ENCODE peak calls at places on chromosomes 1 and 21, in six cellular contexts. One of them, this sample, is unnamed.
A peak's percentile ranks its signal among the peaks of the same experiment; 100 is the strongest.

GRCh38 chr1:89842547-89843278 is 21.9 kb downstream of the LRRC8D start:
- DNase-seq in CD8-positive, alpha-beta T cell: no peak
- DNase-seq in fibroblast of lung: peak; percentile 63
- DNase-seq in fibroblast of mammary gland: peak; percentile 27
- DNase-seq in astrocyte of the cerebellum: no peak
- DNase-seq in heart left ventricle: no peak
- DNase-seq in this sample: peak; percentile 55

GRCh38 chr1:81850495-81850894 is 49.8 kb downstream of the ADGRL2 start:
- DNase-seq in CD8-positive, alpha-beta T cell: no peak
- DNase-seq in fibroblast of lung: no peak
- DNase-seq in fibroblast of mammary gland: no peak
- DNase-seq in astrocyte of the cerebellum: no peak
- DNase-seq in heart left ventricle: no peak
- DNase-seq in this sample: no peak

GRCh38 chr1:78854556-78854955 is 152.0 kb downstream of the ADGRL4 start:
- DNase-seq in CD8-positive, alpha-beta T cell: no peak
- DNase-seq in fibroblast of lung: no peak
- DNase-seq in fibroblast of mammary gland: no peak
- DNase-seq in astrocyte of the cerebellum: no peak
- DNase-seq in heart left ventricle: no peak
- DNase-seq in this sample: no peak

GRCh38 chr1:199041173-199041914 is 402.5 kb downstream of the PTPRC start:
- DNase-seq in CD8-positive, alpha-beta T cell: no peak
- DNase-seq in fibroblast of lung: no peak
- DNase-seq in fibroblast of mammary gland: no peak
- DNase-seq in astrocyte of the cerebellum: no peak
- DNase-seq in heart left ventricle: no peak
- DNase-seq in this sample: no peak

GRCh38 chr1:206105612-206106011 is 11.6 kb downstream of the AVPR1B start:
- DNase-seq in CD8-positive, alpha-beta T cell: no peak
- DNase-seq in fibroblast of lung: no peak
- DNase-seq in fibroblast of mammary gland: no peak
- DNase-seq in astrocyte of the cerebellum: no peak
- DNase-seq in heart left ventricle: no peak
- DNase-seq in this sample: no peak

GRCh38 chr1:173532237-173532636 is 55.1 kb downstream of the PRDX6 start:
- DNase-seq in CD8-positive, alpha-beta T cell: no peak
- DNase-seq in fibroblast of lung: peak; percentile 27
- DNase-seq in fibroblast of mammary gland: no peak
- DNase-seq in astrocyte of the cerebellum: no peak
- DNase-seq in heart left ventricle: no peak
- DNase-seq in this sample: peak; percentile 40

GRCh38 chr1:160576430-160576829 is 2.9 kb downstream of the CD84 start:
- DNase-seq in CD8-positive, alpha-beta T cell: no peak
- DNase-seq in fibroblast of lung: no peak
- DNase-seq in fibroblast of mammary gland: no peak
- DNase-seq in astrocyte of the cerebellum: no peak
- DNase-seq in heart left ventricle: no peak
- DNase-seq in this sample: no peak

GRCh38 chr1:89870998-89871397 is 50.2 kb downstream of the LRRC8D start:
- DNase-seq in CD8-positive, alpha-beta T cell: no peak
- DNase-seq in fibroblast of lung: no peak
- DNase-seq in fibroblast of mammary gland: no peak
- DNase-seq in astrocyte of the cerebellum: no peak
- DNase-seq in heart left ventricle: no peak
- DNase-seq in this sample: no peak

GRCh38 chr1:184253921-184254320 is 132.9 kb upstream of the C1orf21 start:
- DNase-seq in CD8-positive, alpha-beta T cell: no peak
- DNase-seq in fibroblast of lung: no peak
- DNase-seq in fibroblast of mammary gland: no peak
- DNase-seq in astrocyte of the cerebellum: no peak
- DNase-seq in heart left ventricle: no peak
- DNase-seq in this sample: no peak

GRCh38 chr1:206691604-206692003 is 6.9 kb downstream of the MAPKAPK2 start:
- DNase-seq in CD8-positive, alpha-beta T cell: no peak
- DNase-seq in fibroblast of lung: peak; percentile 35
- DNase-seq in fibroblast of mammary gland: peak; percentile 65
- DNase-seq in astrocyte of the cerebellum: no peak
- DNase-seq in heart left ventricle: no peak
- DNase-seq in this sample: no peak

GRCh38 chr1:175734642-175735041 is 8.8 kb downstream of the TNR start:
- DNase-seq in CD8-positive, alpha-beta T cell: no peak
- DNase-seq in fibroblast of lung: no peak
- DNase-seq in fibroblast of mammary gland: no peak
- DNase-seq in astrocyte of the cerebellum: no peak
- DNase-seq in heart left ventricle: no peak
- DNase-seq in this sample: no peak

GRCh38 chr1:99685516-99686180 is 39.7 kb downstream of the PALMD start:
- DNase-seq in CD8-positive, alpha-beta T cell: no peak
- DNase-seq in fibroblast of lung: peak; percentile 98
- DNase-seq in fibroblast of mammary gland: peak; percentile 88
- DNase-seq in astrocyte of the cerebellum: peak; percentile 63
- DNase-seq in heart left ventricle: peak; percentile 81
- DNase-seq in this sample: peak; percentile 90

GRCh38 chr1:23648576-23648975 is 43.0 kb upstream of the RPL11 start:
- DNase-seq in CD8-positive, alpha-beta T cell: no peak
- DNase-seq in fibroblast of lung: no peak
- DNase-seq in fibroblast of mammary gland: no peak
- DNase-seq in astrocyte of the cerebellum: no peak
- DNase-seq in heart left ventricle: no peak
- DNase-seq in this sample: no peak

GRCh38 chr1:107250169-107250568 is 109.3 kb downstream of the NTNG1 start:
- DNase-seq in CD8-positive, alpha-beta T cell: no peak
- DNase-seq in fibroblast of lung: no peak
- DNase-seq in fibroblast of mammary gland: no peak
- DNase-seq in astrocyte of the cerebellum: peak; percentile 20
- DNase-seq in heart left ventricle: no peak
- DNase-seq in this sample: no peak

GRCh38 chr1:195804547-195804946 is 803.7 kb downstream of the KCNT2 start:
- DNase-seq in CD8-positive, alpha-beta T cell: no peak
- DNase-seq in fibroblast of lung: no peak
- DNase-seq in fibroblast of mammary gland: no peak
- DNase-seq in astrocyte of the cerebellum: no peak
- DNase-seq in heart left ventricle: no peak
- DNase-seq in this sample: no peak

GRCh38 chr1:68495532-68495931 is 1.4 kb downstream of the DEPDC1 start:
- DNase-seq in CD8-positive, alpha-beta T cell: no peak
- DNase-seq in fibroblast of lung: peak; percentile 23
- DNase-seq in fibroblast of mammary gland: no peak
- DNase-seq in astrocyte of the cerebellum: no peak
- DNase-seq in heart left ventricle: no peak
- DNase-seq in this sample: no peak
- H3K4me3 ChIP-seq in CD8-positive, alpha-beta T cell: no peak overlapping the region
- H3K4me3 ChIP-seq in fibroblast of lung: peak overlapping the region; percentile 74
- H3K4me3 ChIP-seq in fibroblast of mammary gland: peak overlapping the region; percentile 98
- H3K4me3 ChIP-seq in astrocyte of the cerebellum: peak overlapping the region; percentile 3
- H3K4me3 ChIP-seq in heart left ventricle: no peak overlapping the region
- H3K4me3 ChIP-seq in this sample: peak overlapping the region; percentile 95

GRCh38 chr1:66438062-66438970 is 95.6 kb upstream of the SGIP1 start:
- DNase-seq in CD8-positive, alpha-beta T cell: no peak
- DNase-seq in fibroblast of lung: no peak
- DNase-seq in fibroblast of mammary gland: peak; percentile 33
- DNase-seq in astrocyte of the cerebellum: no peak
- DNase-seq in heart left ventricle: no peak
- DNase-seq in this sample: no peak

GRCh38 chr1:66435541-66435940 is 98.4 kb upstream of the SGIP1 start:
- DNase-seq in CD8-positive, alpha-beta T cell: no peak
- DNase-seq in fibroblast of lung: no peak
- DNase-seq in fibroblast of mammary gland: no peak
- DNase-seq in astrocyte of the cerebellum: no peak
- DNase-seq in heart left ventricle: no peak
- DNase-seq in this sample: no peak

GRCh38 chr1:66434096-66434495 is 99.9 kb upstream of the SGIP1 start:
- DNase-seq in CD8-positive, alpha-beta T cell: no peak
- DNase-seq in fibroblast of lung: no peak
- DNase-seq in fibroblast of mammary gland: peak; percentile 84
- DNase-seq in astrocyte of the cerebellum: no peak
- DNase-seq in heart left ventricle: no peak
- DNase-seq in this sample: peak; percentile 31

GRCh38 chr1:66437136-66437401 is 96.9 kb upstream of the SGIP1 start:
- DNase-seq in CD8-positive, alpha-beta T cell: no peak
- DNase-seq in fibroblast of lung: no peak
- DNase-seq in fibroblast of mammary gland: no peak
- DNase-seq in astrocyte of the cerebellum: no peak
- DNase-seq in heart left ventricle: no peak
- DNase-seq in this sample: no peak

GRCh38 chr1:66436378-66437135 is 97.4 kb upstream of the SGIP1 start:
- DNase-seq in CD8-positive, alpha-beta T cell: no peak
- DNase-seq in fibroblast of lung: peak; percentile 45
- DNase-seq in fibroblast of mammary gland: peak; percentile 87
- DNase-seq in astrocyte of the cerebellum: peak; percentile 81
- DNase-seq in heart left ventricle: no peak
- DNase-seq in this sample: peak; percentile 77
- TF ChIP-seq CTCF in CD8-positive, alpha-beta T cell: peak; percentile 22
- TF ChIP-seq CTCF in fibroblast of lung: peak; percentile 48
- TF ChIP-seq CTCF in fibroblast of mammary gland: peak; percentile 55
- TF ChIP-seq CTCF in astrocyte of the cerebellum: peak; percentile 64
- TF ChIP-seq CTCF in heart left ventricle: peak; percentile 17
- TF ChIP-seq CTCF in this sample: peak; percentile 64

GRCh38 chr1:1058088-1058905 is 15.8 kb downstream of the RNF223 start:
- DNase-seq in CD8-positive, alpha-beta T cell: no peak
- DNase-seq in fibroblast of lung: no peak
- DNase-seq in fibroblast of mammary gland: no peak
- DNase-seq in astrocyte of the cerebellum: no peak
- DNase-seq in heart left ventricle: no peak
- DNase-seq in this sample: no peak
- H3K4me3 ChIP-seq in CD8-positive, alpha-beta T cell: no peak overlapping the region
- H3K4me3 ChIP-seq in fibroblast of lung: peak overlapping the region; percentile 15
- H3K4me3 ChIP-seq in fibroblast of mammary gland: no peak overlapping the region
- H3K4me3 ChIP-seq in astrocyte of the cerebellum: no peak overlapping the region
- H3K4me3 ChIP-seq in heart left ventricle: peak overlapping the region; percentile 65
- H3K4me3 ChIP-seq in this sample: no peak overlapping the region

GRCh38 chr1:31789259-31790065 is 25.3 kb upstream of the ADGRB2 start:
- DNase-seq in CD8-positive, alpha-beta T cell: peak; percentile 96
- DNase-seq in fibroblast of lung: peak; percentile 89
- DNase-seq in fibroblast of mammary gland: peak; percentile 84
- DNase-seq in astrocyte of the cerebellum: peak; percentile 64
- DNase-seq in heart left ventricle: peak; percentile 94
- DNase-seq in this sample: peak; percentile 90
- TF ChIP-seq CTCF in CD8-positive, alpha-beta T cell: peak; percentile 67
- TF ChIP-seq CTCF in fibroblast of lung: peak; percentile 87
- TF ChIP-seq CTCF in fibroblast of mammary gland: peak; percentile 76
- TF ChIP-seq CTCF in astrocyte of the cerebellum: peak; percentile 91
- TF ChIP-seq CTCF in heart left ventricle: peak; percentile 64
- TF ChIP-seq CTCF in this sample: peak; percentile 96

GRCh38 chr21:41684381-41685245 is 82.2 kb downstream of the RIPK4 start:
- DNase-seq in CD8-positive, alpha-beta T cell: no peak
- DNase-seq in fibroblast of lung: peak; percentile 33
- DNase-seq in fibroblast of mammary gland: peak; percentile 67
- DNase-seq in astrocyte of the cerebellum: no peak
- DNase-seq in heart left ventricle: no peak
- DNase-seq in this sample: peak; percentile 75
- H3K4me3 ChIP-seq in CD8-positive, alpha-beta T cell: no peak overlapping the region
- H3K4me3 ChIP-seq in fibroblast of lung: no peak overlapping the region
- H3K4me3 ChIP-seq in fibroblast of mammary gland: no peak overlapping the region
- H3K4me3 ChIP-seq in astrocyte of the cerebellum: no peak overlapping the region
- H3K4me3 ChIP-seq in heart left ventricle: no peak overlapping the region
- H3K4me3 ChIP-seq in this sample: no peak overlapping the region

GRCh38 chr1:150567717-150568561 is 11.5 kb downstream of the MCL1 start:
- DNase-seq in CD8-positive, alpha-beta T cell: no peak
- DNase-seq in fibroblast of lung: peak; percentile 99
- DNase-seq in fibroblast of mammary gland: peak; percentile 98
- DNase-seq in astrocyte of the cerebellum: peak; percentile 98
- DNase-seq in heart left ventricle: peak; percentile 73
- DNase-seq in this sample: peak; percentile 97
- TF ChIP-seq CTCF in CD8-positive, alpha-beta T cell: no peak
- TF ChIP-seq CTCF in fibroblast of lung: no peak
- TF ChIP-seq CTCF in fibroblast of mammary gland: no peak
- TF ChIP-seq CTCF in astrocyte of the cerebellum: no peak
- TF ChIP-seq CTCF in heart left ventricle: no peak
- TF ChIP-seq CTCF in this sample: no peak